ENCODE peak calls at places on chromosomes 5 and 9, in four cellular contexts. I is myocyte; D is activated T-helper 9 cell treated with anti-CD3 and anti-CD28 coated beads, Interleukin-2, amount 50 U/mL, for 16 hours; Z is lower leg skin. R is an unnamed sample.

GRCh38 chr5:38780950-38781349 is 64.9 kb upstream of the OSMR start:
- DNase-seq in D (no peak), I (peak), Z (peak), R (peak)

GRCh38 chr9:6014668-6015270 is 655 bp downstream of the RANBP6 start:
- DNase-seq in D (no peak), Z (no peak), I (peak), R (no peak)

GRCh38 chr5:51271261-51271660 is 112.0 kb upstream of the ISL1 start:
- DNase-seq in Z (no peak), I (no peak), D (no peak), R (no peak)

GRCh38 chr9:130770679-130771442 is 64.2 kb upstream of the ABL1 start:
- DNase-seq in D (no peak), Z (no peak), I (peak), R (no peak)

GRCh38 chr9:114883709-114884108 is 46.7 kb downstream of the TNFSF8 start:
- DNase-seq in I (no peak), Z (no peak), D (no peak), R (no peak)

GRCh38 chr5:126031989-126032716 is 391.1 kb upstream of the GRAMD2B start:
- DNase-seq in I (peak), D (no peak), Z (no peak), R (no peak)

GRCh38 chr5:38780316-38780715 is 65.5 kb upstream of the OSMR start:
- DNase-seq in Z (no peak), I (no peak), D (no peak), R (no peak)

GRCh38 chr5:172559004-172559932 is 81.8 kb upstream of the NEURL1B start:
- DNase-seq in Z (peak), I (peak), D (no peak), R (no peak)

GRCh38 chr9:92547356-92547755 is 11.6 kb upstream of the ECM2 start:
- DNase-seq in D (no peak), Z (no peak), I (no peak), R (no peak)

GRCh38 chr5:171123417-171123816 is 185.6 kb upstream of the TLX3 start:
- DNase-seq in D (no peak), I (no peak), Z (no peak), R (no peak)

GRCh38 chr9:13845460-13845859 is 468.5 kb downstream of the NFIB start:
- DNase-seq in Z (no peak), I (no peak), D (no peak), R (no peak)

GRCh38 chr5:15539951-15540350 is 40.0 kb downstream of the FBXL7 start:
- DNase-seq in D (no peak), I (no peak), Z (no peak), R (no peak)

GRCh38 chr5:119367502-119368237 is 11.9 kb downstream of the TNFAIP8 start:
- DNase-seq in I (no peak), D (no peak), Z (no peak), R (no peak)

GRCh38 chr5:113204525-113205161 is 228.0 kb downstream of the DCP2 start:
- DNase-seq in Z (peak), D (no peak), I (peak), R (peak)

GRCh38 chr5:151055336-151055735 is 25.5 kb downstream of the TNIP1 start:
- DNase-seq in Z (no peak), D (no peak), I (no peak), R (no peak)

GRCh38 chr5:6434737-6435136 is 13.9 kb upstream of the UBE2QL1 start:
- DNase-seq in Z (no peak), D (no peak), I (no peak), R (no peak)

GRCh38 chr9:96646081-96646991 is 8.8 kb downstream of the PRXL2C start:
- DNase-seq in D (no peak), I (peak), Z (peak), R (no peak)

GRCh38 chr5:148033138-148033537 is 30.6 kb upstream of the SPINK5 start:
- DNase-seq in Z (no peak), I (no peak), D (no peak), R (no peak)

GRCh38 chr9:117344892-117345660 is 69.8 kb downstream of the ASTN2 start:
- DNase-seq in I (no peak), Z (no peak), D (no peak), R (no peak)

GRCh38 chr5:64295100-64295499 is 129.5 kb downstream of the RNF180 start:
- DNase-seq in I (peak), D (no peak), Z (no peak), R (no peak)

GRCh38 chr9:128835246-128836210 is 5.9 kb upstream of the SPOUT1 start:
- DNase-seq in D (no peak), Z (no peak), I (no peak), R (no peak)

GRCh38 chr9:35342221-35342620 is 147.7 kb upstream of the RUSC2 start:
- DNase-seq in Z (no peak), I (no peak), D (no peak), R (no peak)

GRCh38 chr5:119271758-119272730 is 83.8 kb upstream of the TNFAIP8 start:
- DNase-seq in I (no peak), Z (no peak), D (no peak), R (no peak)

GRCh38 chr5:97986069-97986468 is 787.4 kb upstream of the RGMB start:
- DNase-seq in D (no peak), Z (no peak), I (peak), R (no peak)

GRCh38 chr9:20616808-20617207 is 5.5 kb downstream of the MLLT3 start:
- DNase-seq in I (no peak), D (no peak), Z (no peak), R (no peak)

GRCh38 chr5:62283856-62284255 is 22.1 kb upstream of the KIF2A start:
- DNase-seq in D (no peak), I (no peak), Z (no peak), R (no peak)

GRCh38 chr9:99150456-99151171 is 45.7 kb downstream of the TGFBR1 start:
- DNase-seq in D (no peak), Z (no peak), I (no peak), R (no peak)